ENCODE peak calls at places on chromosomes 12 and 14, in nine cellular contexts. One of them, this sample, is unnamed.

GRCh38 chr12:94134226-94134795 is 14.1 kb upstream of the PLXNC1 start:
- DNase-seq in astrocyte of the cerebellum: peak; percentile 38
- DNase-seq in BJ: peak; percentile 17
- DNase-seq in effector memory CD4-positive, alpha-beta T cell: no peak
- DNase-seq in Panc1: peak; percentile 20
- DNase-seq in left ventricle myocardium inferior: no peak
- DNase-seq in bronchial epithelial cell: peak; percentile 60
- DNase-seq in astrocyte: peak; percentile 25
- DNase-seq in cardiac fibroblast: peak; percentile 73
- DNase-seq in this sample: peak; percentile 25

GRCh38 chr12:85424581-85425348 is 144.7 kb downstream of the ALX1 start:
- DNase-seq in astrocyte of the cerebellum: peak; percentile 11
- DNase-seq in BJ: no peak
- DNase-seq in effector memory CD4-positive, alpha-beta T cell: no peak
- DNase-seq in Panc1: no peak
- DNase-seq in left ventricle myocardium inferior: no peak
- DNase-seq in bronchial epithelial cell: peak; percentile 47
- DNase-seq in astrocyte: no peak
- DNase-seq in cardiac fibroblast: peak; percentile 36
- DNase-seq in this sample: no peak

GRCh38 chr12:84315926-84316325 is 596.7 kb downstream of the SLC6A15 start:
- DNase-seq in astrocyte of the cerebellum: no peak
- DNase-seq in BJ: no peak
- DNase-seq in effector memory CD4-positive, alpha-beta T cell: no peak
- DNase-seq in Panc1: no peak
- DNase-seq in left ventricle myocardium inferior: no peak
- DNase-seq in bronchial epithelial cell: no peak
- DNase-seq in astrocyte: no peak
- DNase-seq in cardiac fibroblast: no peak
- DNase-seq in this sample: no peak

GRCh38 chr12:90393654-90394053 is 561.3 kb downstream of the CCER1 start:
- DNase-seq in astrocyte of the cerebellum: no peak
- DNase-seq in BJ: no peak
- DNase-seq in effector memory CD4-positive, alpha-beta T cell: no peak
- DNase-seq in Panc1: no peak
- DNase-seq in left ventricle myocardium inferior: no peak
- DNase-seq in bronchial epithelial cell: no peak
- DNase-seq in astrocyte: no peak
- DNase-seq in cardiac fibroblast: no peak
- DNase-seq in this sample: no peak

GRCh38 chr12:93785262-93786010 is 108.3 kb downstream of the CRADD start:
- DNase-seq in astrocyte of the cerebellum: peak; percentile 69
- DNase-seq in BJ: no peak
- DNase-seq in effector memory CD4-positive, alpha-beta T cell: peak; percentile 15
- DNase-seq in Panc1: peak; percentile 79
- DNase-seq in left ventricle myocardium inferior: no peak
- DNase-seq in bronchial epithelial cell: peak; percentile 94
- DNase-seq in astrocyte: peak; percentile 94
- DNase-seq in cardiac fibroblast: peak; percentile 97
- DNase-seq in this sample: peak; percentile 91

GRCh38 chr12:11773889-11774677 is 124.6 kb downstream of the ETV6 start:
- DNase-seq in astrocyte of the cerebellum: no peak
- DNase-seq in BJ: no peak
- DNase-seq in effector memory CD4-positive, alpha-beta T cell: no peak
- DNase-seq in Panc1: no peak
- DNase-seq in left ventricle myocardium inferior: no peak
- DNase-seq in bronchial epithelial cell: no peak
- DNase-seq in astrocyte: no peak
- DNase-seq in cardiac fibroblast: no peak
- DNase-seq in this sample: no peak

GRCh38 chr14:90344920-90345557 is 13.3 kb upstream of the NRDE2 start:
- DNase-seq in astrocyte of the cerebellum: no peak
- DNase-seq in BJ: no peak
- DNase-seq in effector memory CD4-positive, alpha-beta T cell: no peak
- DNase-seq in Panc1: no peak
- DNase-seq in left ventricle myocardium inferior: no peak
- DNase-seq in bronchial epithelial cell: peak; percentile 98
- DNase-seq in astrocyte: no peak
- DNase-seq in cardiac fibroblast: no peak
- DNase-seq in this sample: no peak

GRCh38 chr12:53739285-53740129 is 12.3 kb upstream of the CALCOCO1 start:
- DNase-seq in astrocyte of the cerebellum: no peak
- DNase-seq in BJ: no peak
- DNase-seq in effector memory CD4-positive, alpha-beta T cell: no peak
- DNase-seq in Panc1: no peak
- DNase-seq in left ventricle myocardium inferior: no peak
- DNase-seq in bronchial epithelial cell: no peak
- DNase-seq in astrocyte: no peak
- DNase-seq in cardiac fibroblast: no peak
- DNase-seq in this sample: no peak

GRCh38 chr14:96145116-96145864 is 59.3 kb upstream of the BDKRB2 start:
- DNase-seq in astrocyte of the cerebellum: peak; percentile 58
- DNase-seq in BJ: peak; percentile 87
- DNase-seq in effector memory CD4-positive, alpha-beta T cell: no peak
- DNase-seq in Panc1: no peak
- DNase-seq in left ventricle myocardium inferior: no peak
- DNase-seq in bronchial epithelial cell: no peak
- DNase-seq in astrocyte: peak; percentile 86
- DNase-seq in cardiac fibroblast: peak; percentile 30
- DNase-seq in this sample: no peak

GRCh38 chr14:33280646-33281045 is 342.0 kb downstream of the NPAS3 start:
- DNase-seq in astrocyte of the cerebellum: no peak
- DNase-seq in BJ: no peak
- DNase-seq in effector memory CD4-positive, alpha-beta T cell: no peak
- DNase-seq in Panc1: no peak
- DNase-seq in left ventricle myocardium inferior: no peak
- DNase-seq in bronchial epithelial cell: peak; percentile 50
- DNase-seq in astrocyte: peak; percentile 67
- DNase-seq in cardiac fibroblast: peak; percentile 4
- DNase-seq in this sample: no peak

GRCh38 chr12:7433276-7433822 is 10.6 kb downstream of the CD163L1 start:
- DNase-seq in astrocyte of the cerebellum: peak; percentile 24
- DNase-seq in BJ: no peak
- DNase-seq in effector memory CD4-positive, alpha-beta T cell: no peak
- DNase-seq in Panc1: no peak
- DNase-seq in left ventricle myocardium inferior: no peak
- DNase-seq in bronchial epithelial cell: peak; percentile 86
- DNase-seq in astrocyte: peak; percentile 66
- DNase-seq in cardiac fibroblast: peak; percentile 26
- DNase-seq in this sample: peak; percentile 53

GRCh38 chr14:101150010-101150409 is 246.5 kb upstream of the RTL1 start:
- DNase-seq in astrocyte of the cerebellum: no peak
- DNase-seq in BJ: no peak
- DNase-seq in effector memory CD4-positive, alpha-beta T cell: no peak
- DNase-seq in Panc1: no peak
- DNase-seq in left ventricle myocardium inferior: no peak
- DNase-seq in bronchial epithelial cell: no peak
- DNase-seq in astrocyte: no peak
- DNase-seq in cardiac fibroblast: no peak
- DNase-seq in this sample: no peak

GRCh38 chr12:42759622-42760273 is 170.2 kb upstream of the PRICKLE1 start:
- DNase-seq in astrocyte of the cerebellum: peak; percentile 85
- DNase-seq in BJ: no peak
- DNase-seq in effector memory CD4-positive, alpha-beta T cell: no peak
- DNase-seq in Panc1: no peak
- DNase-seq in left ventricle myocardium inferior: peak; percentile 71
- DNase-seq in bronchial epithelial cell: peak; percentile 50
- DNase-seq in astrocyte: peak; percentile 63
- DNase-seq in cardiac fibroblast: peak; percentile 93
- DNase-seq in this sample: no peak

GRCh38 chr12:75641031-75641780 is 129.8 kb upstream of the KRR1 start:
- DNase-seq in astrocyte of the cerebellum: peak; percentile 73
- DNase-seq in BJ: peak; percentile 42
- DNase-seq in effector memory CD4-positive, alpha-beta T cell: no peak
- DNase-seq in Panc1: no peak
- DNase-seq in left ventricle myocardium inferior: no peak
- DNase-seq in bronchial epithelial cell: peak; percentile 92
- DNase-seq in astrocyte: peak; percentile 99
- DNase-seq in cardiac fibroblast: peak; percentile 83
- DNase-seq in this sample: peak; percentile 88

GRCh38 chr14:74697543-74697942 is 15.3 kb downstream of the AREL1 start:
- DNase-seq in astrocyte of the cerebellum: no peak
- DNase-seq in BJ: peak; percentile 47
- DNase-seq in effector memory CD4-positive, alpha-beta T cell: no peak
- DNase-seq in Panc1: no peak
- DNase-seq in left ventricle myocardium inferior: no peak
- DNase-seq in bronchial epithelial cell: peak; percentile 51
- DNase-seq in astrocyte: peak; percentile 91
- DNase-seq in cardiac fibroblast: no peak
- DNase-seq in this sample: no peak

GRCh38 chr14:99713972-99714371 is 29.9 kb downstream of the CYP46A1 start:
- DNase-seq in astrocyte of the cerebellum: no peak
- DNase-seq in BJ: no peak
- DNase-seq in effector memory CD4-positive, alpha-beta T cell: no peak
- DNase-seq in Panc1: no peak
- DNase-seq in left ventricle myocardium inferior: no peak
- DNase-seq in bronchial epithelial cell: no peak
- DNase-seq in astrocyte: no peak
- DNase-seq in cardiac fibroblast: no peak
- DNase-seq in this sample: no peak

GRCh38 chr14:50823763-50824636 is 7.0 kb downstream of the NIN start:
- DNase-seq in astrocyte of the cerebellum: no peak
- DNase-seq in BJ: no peak
- DNase-seq in effector memory CD4-positive, alpha-beta T cell: no peak
- DNase-seq in Panc1: no peak
- DNase-seq in left ventricle myocardium inferior: no peak
- DNase-seq in bronchial epithelial cell: peak; percentile 25
- DNase-seq in astrocyte: no peak
- DNase-seq in cardiac fibroblast: no peak
- DNase-seq in this sample: no peak

GRCh38 chr14:90287791-90288190 is 31.4 kb downstream of the PSMC1 start:
- DNase-seq in astrocyte of the cerebellum: no peak
- DNase-seq in BJ: no peak
- DNase-seq in effector memory CD4-positive, alpha-beta T cell: no peak
- DNase-seq in Panc1: no peak
- DNase-seq in left ventricle myocardium inferior: no peak
- DNase-seq in bronchial epithelial cell: no peak
- DNase-seq in astrocyte: no peak
- DNase-seq in cardiac fibroblast: no peak
- DNase-seq in this sample: no peak

GRCh38 chr14:75125617-75126016 is 1.2 kb downstream of the NEK9 start:
- DNase-seq in astrocyte of the cerebellum: no peak
- DNase-seq in BJ: no peak
- DNase-seq in effector memory CD4-positive, alpha-beta T cell: no peak
- DNase-seq in Panc1: no peak
- DNase-seq in left ventricle myocardium inferior: no peak
- DNase-seq in bronchial epithelial cell: peak; percentile 50
- DNase-seq in astrocyte: peak; percentile 74
- DNase-seq in cardiac fibroblast: peak; percentile 70
- DNase-seq in this sample: peak; percentile 30

GRCh38 chr14:52377940-52378339 is 63.8 kb downstream of the PTGER2 start:
- DNase-seq in astrocyte of the cerebellum: no peak
- DNase-seq in BJ: no peak
- DNase-seq in effector memory CD4-positive, alpha-beta T cell: no peak
- DNase-seq in Panc1: no peak
- DNase-seq in left ventricle myocardium inferior: no peak
- DNase-seq in bronchial epithelial cell: no peak
- DNase-seq in astrocyte: no peak
- DNase-seq in cardiac fibroblast: no peak
- DNase-seq in this sample: no peak

GRCh38 chr12:14258468-14258947 is 107.0 kb upstream of the ATF7IP start:
- DNase-seq in astrocyte of the cerebellum: no peak
- DNase-seq in BJ: no peak
- DNase-seq in effector memory CD4-positive, alpha-beta T cell: no peak
- DNase-seq in Panc1: no peak
- DNase-seq in left ventricle myocardium inferior: no peak
- DNase-seq in bronchial epithelial cell: no peak
- DNase-seq in astrocyte: no peak
- DNase-seq in cardiac fibroblast: no peak
- DNase-seq in this sample: no peak
- H3K4me3 ChIP-seq in astrocyte of the cerebellum: no peak overlapping the region
- H3K4me3 ChIP-seq in BJ: no peak overlapping the region
- H3K4me3 ChIP-seq in effector memory CD4-positive, alpha-beta T cell: no peak overlapping the region
- H3K4me3 ChIP-seq in Panc1: no peak overlapping the region
- H3K4me3 ChIP-seq in left ventricle myocardium inferior: no peak overlapping the region
- H3K4me3 ChIP-seq in bronchial epithelial cell: no peak overlapping the region
- H3K4me3 ChIP-seq in astrocyte: no peak overlapping the region
- H3K4me3 ChIP-seq in cardiac fibroblast: no peak overlapping the region
- H3K4me3 ChIP-seq in this sample: no peak overlapping the region

DNA sequence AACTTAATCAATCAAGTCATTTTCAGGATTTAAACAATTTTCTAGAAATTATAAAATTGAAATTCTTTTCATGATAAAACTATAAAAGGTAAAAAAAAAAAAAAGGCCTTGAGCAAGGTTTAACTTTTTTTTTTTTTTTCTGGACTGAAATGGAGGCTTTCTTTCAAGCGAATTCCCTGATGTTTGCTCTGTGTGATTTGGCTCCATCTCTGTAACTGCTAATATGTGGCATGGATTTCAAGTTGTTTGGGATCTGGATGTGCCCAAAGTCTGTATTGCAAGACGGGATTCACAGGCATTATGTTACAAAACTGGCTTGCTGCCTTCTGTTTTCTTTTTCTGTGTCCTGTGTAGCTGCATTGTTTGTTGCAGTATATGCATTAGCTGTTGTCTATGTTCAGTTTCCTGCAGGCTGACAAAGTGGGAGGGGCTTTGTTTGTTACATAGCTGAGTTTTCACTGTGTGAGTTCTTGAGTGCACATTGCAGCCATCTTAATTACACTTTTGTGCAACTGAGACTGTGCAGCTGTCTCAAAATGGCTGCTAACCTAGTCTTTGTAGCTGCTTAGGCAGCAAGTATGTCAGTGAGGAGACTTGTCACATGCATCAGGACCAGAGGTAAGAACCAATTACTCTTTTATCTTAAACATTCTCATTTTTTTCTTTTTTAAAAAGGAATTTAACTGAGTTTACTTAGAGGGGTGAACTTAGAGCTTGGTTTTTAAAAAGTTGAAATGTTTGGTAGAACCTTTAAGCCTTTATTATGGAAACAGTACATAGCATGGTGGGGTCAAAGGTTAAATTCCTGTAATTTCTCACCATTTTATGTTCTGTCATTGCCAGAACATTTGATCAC is 19.5 kb downstream of the ATF7IP start:
- DNase-seq in astrocyte of the cerebellum: peak; percentile 96
- DNase-seq in BJ: peak; percentile 57
- DNase-seq in effector memory CD4-positive, alpha-beta T cell: peak; percentile 38
- DNase-seq in Panc1: peak; percentile 84
- DNase-seq in left ventricle myocardium inferior: no peak
- DNase-seq in bronchial epithelial cell: peak; percentile 84
- DNase-seq in astrocyte: peak; percentile 97
- DNase-seq in cardiac fibroblast: peak; percentile 96
- DNase-seq in this sample: peak; percentile 90
- H3K4me3 ChIP-seq in astrocyte of the cerebellum: peak overlapping the region; percentile 34
- H3K4me3 ChIP-seq in BJ: peak overlapping the region; percentile 30
- H3K4me3 ChIP-seq in effector memory CD4-positive, alpha-beta T cell: no peak overlapping the region
- H3K4me3 ChIP-seq in Panc1: peak overlapping the region; percentile 14
- H3K4me3 ChIP-seq in left ventricle myocardium inferior: peak overlapping the region; percentile 61
- H3K4me3 ChIP-seq in bronchial epithelial cell: no peak overlapping the region
- H3K4me3 ChIP-seq in astrocyte: peak overlapping the region; percentile 58
- H3K4me3 ChIP-seq in cardiac fibroblast: peak overlapping the region; percentile 22
- H3K4me3 ChIP-seq in this sample: peak overlapping the region; percentile 30

GRCh38 chr14:68544150-68544892 is 248.5 kb downstream of the ZFP36L1 start:
- DNase-seq in astrocyte of the cerebellum: peak; percentile 99
- DNase-seq in BJ: peak; percentile 99
- DNase-seq in effector memory CD4-positive, alpha-beta T cell: no peak
- DNase-seq in Panc1: no peak
- DNase-seq in left ventricle myocardium inferior: peak; percentile 55
- DNase-seq in bronchial epithelial cell: peak; percentile 99
- DNase-seq in astrocyte: peak; percentile 100
- DNase-seq in cardiac fibroblast: peak; percentile 100
- DNase-seq in this sample: peak; percentile 96
- H3K4me3 ChIP-seq in astrocyte of the cerebellum: no peak overlapping the region
- H3K4me3 ChIP-seq in BJ: no peak overlapping the region
- H3K4me3 ChIP-seq in effector memory CD4-positive, alpha-beta T cell: no peak overlapping the region
- H3K4me3 ChIP-seq in Panc1: no peak overlapping the region
- H3K4me3 ChIP-seq in left ventricle myocardium inferior: no peak overlapping the region
- H3K4me3 ChIP-seq in bronchial epithelial cell: no peak overlapping the region
- H3K4me3 ChIP-seq in astrocyte: peak overlapping the region; percentile 32
- H3K4me3 ChIP-seq in cardiac fibroblast: no peak overlapping the region
- H3K4me3 ChIP-seq in this sample: no peak overlapping the region

GRCh38 chr12:2099595-2099994 is 46.8 kb downstream of the CACNA1C start:
- DNase-seq in astrocyte of the cerebellum: no peak
- DNase-seq in BJ: no peak
- DNase-seq in effector memory CD4-positive, alpha-beta T cell: no peak
- DNase-seq in Panc1: no peak
- DNase-seq in left ventricle myocardium inferior: no peak
- DNase-seq in bronchial epithelial cell: no peak
- DNase-seq in astrocyte: no peak
- DNase-seq in cardiac fibroblast: no peak
- DNase-seq in this sample: no peak
- H3K4me3 ChIP-seq in astrocyte of the cerebellum: no peak overlapping the region
- H3K4me3 ChIP-seq in BJ: no peak overlapping the region
- H3K4me3 ChIP-seq in effector memory CD4-positive, alpha-beta T cell: no peak overlapping the region
- H3K4me3 ChIP-seq in Panc1: no peak overlapping the region
- H3K4me3 ChIP-seq in left ventricle myocardium inferior: no peak overlapping the region
- H3K4me3 ChIP-seq in bronchial epithelial cell: no peak overlapping the region
- H3K4me3 ChIP-seq in astrocyte: no peak overlapping the region
- H3K4me3 ChIP-seq in cardiac fibroblast: no peak overlapping the region
- H3K4me3 ChIP-seq in this sample: no peak overlapping the region